ENCODE peak calls at places on chromosomes 2 and 18, in eight cellular contexts. K is psoas muscle; J is nucleus accumbens; Z is nephron progenitor cell; B is mammary epithelial cell; F is NCI-H1092; Q is activated T-cell treated with anti-CD3 and anti-CD28 coated beads, Interleukin-2, amount 50 U/mL, for 24 hours; Y is HFF-Myc. R is an unnamed sample.

GRCh38 chr2:133718688-133719201 is 150.5 kb upstream of the NCKAP5 start:
- DNase-seq in K (no peak), J (no peak), Z (no peak), B (peak), F (no peak), Q (no peak), Y (peak), R (no peak)

GRCh38 chr2:15627842-15628684 is 36.4 kb downstream of the DDX1 start:
- DNase-seq in K (no peak), J (no peak), Z (no peak), B (no peak), F (no peak), Q (no peak), Y (no peak), R (no peak)

GRCh38 chr2:203814661-203815540 is 52.7 kb upstream of the CTLA4 start:
- DNase-seq in K (peak), J (no peak), Z (peak), B (peak), F (peak), Q (peak), Y (peak), R (peak)

GRCh38 chr18:44744206-44745180 is 63.8 kb downstream of the SETBP1 start:
- DNase-seq in K (peak), J (no peak), Z (peak), B (no peak), F (peak), Q (no peak), Y (no peak), R (no peak)

GRCh38 chr2:160338891-160339290 is 138.8 kb upstream of the ITGB6 start:
- DNase-seq in K (no peak), J (no peak), Z (no peak), B (no peak), F (no peak), Q (no peak), Y (no peak), R (no peak)

GRCh38 chr2:85277416-85278158 is 50.2 kb downstream of the TGOLN2 start:
- DNase-seq in K (no peak), J (no peak), Z (peak), B (peak), F (no peak), Q (no peak), Y (peak), R (peak)

GRCh38 chr2:215441560-215442391 is 5.9 kb upstream of the FN1 start:
- DNase-seq in K (no peak), J (no peak), Z (no peak), B (peak), F (no peak), Q (no peak), Y (no peak), R (no peak)

GRCh38 chr2:24399434-24400206 is 39.3 kb upstream of the ITSN2 start:
- DNase-seq in K (no peak), J (no peak), Z (no peak), B (no peak), F (peak), Q (no peak), Y (no peak), R (no peak)

GRCh38 chr18:25229080-25229479 is 122.9 kb downstream of the ZNF521 start:
- DNase-seq in K (no peak), J (no peak), Z (no peak), B (no peak), F (no peak), Q (no peak), Y (peak), R (no peak)

GRCh38 chr2:210818473-210818872 is 262.1 kb downstream of the CPS1 start:
- DNase-seq in K (no peak), J (no peak), Z (no peak), B (peak), F (no peak), Q (no peak), Y (no peak), R (no peak)

GRCh38 chr2:3959372-3959771 is 256.0 kb downstream of the DCDC2C start:
- DNase-seq in K (no peak), J (no peak), Z (peak), B (peak), F (no peak), Q (no peak), Y (no peak), R (no peak)

GRCh38 chr18:32714571-32715148 is 58.2 kb downstream of the KLHL14 start:
- DNase-seq in K (no peak), J (no peak), Z (peak), B (peak), F (peak), Q (no peak), Y (peak), R (peak)

GRCh38 chr18:22783245-22783644 is 149.9 kb upstream of the RBBP8 start:
- DNase-seq in K (no peak), J (no peak), Z (no peak), B (no peak), F (no peak), Q (no peak), Y (no peak), R (no peak)

GRCh38 chr18:69282371-69282770 is 118.3 kb upstream of the DOK6 start:
- DNase-seq in K (no peak), J (no peak), Z (no peak), B (no peak), F (no peak), Q (no peak), Y (no peak), R (no peak)

GRCh38 chr2:25161055-25161781 is 7.2 kb downstream of the POMC start:
- DNase-seq in K (peak), J (no peak), Z (no peak), B (no peak), F (no peak), Q (peak), Y (no peak), R (peak)

GRCh38 chr2:230356084-230356483 is 29.1 kb downstream of the SP140L start:
- DNase-seq in K (no peak), J (no peak), Z (no peak), B (no peak), F (no peak), Q (no peak), Y (no peak), R (no peak)

GRCh38 chr2:238240761-238241711 is 1.2 kb upstream of the HES6 start:
- DNase-seq in K (peak), J (no peak), Z (peak), B (no peak), F (peak), Q (no peak), Y (no peak), R (no peak)

GRCh38 chr2:5877360-5877759 is 185.2 kb downstream of the SOX11 start:
- DNase-seq in K (no peak), J (no peak), Z (no peak), B (no peak), F (no peak), Q (no peak), Y (no peak), R (no peak)

GRCh38 chr2:241898681-241899270 is 29.2 kb downstream of the RTP5 start:
- DNase-seq in K (no peak), J (no peak), Z (no peak), B (no peak), F (no peak), Q (no peak), Y (no peak), R (no peak)

R was measured in ureter.